ENCODE peak calls at places on chromosomes 1 and 21, in four cellular contexts. X, N, I and K are unnamed samples.

GRCh38 chr1:208149776-208150514 is 94.2 kb downstream of the PLXNA2 start:
- DNase-seq in I (no peak), X (no peak), N (no peak), K (no peak)

GRCh38 chr1:150152182-150152536 is 2.4 kb downstream of the PLEKHO1 start:
- DNase-seq in X (no peak), N (no peak), I (no peak), K (no peak)

GRCh38 chr21:41874611-41875010 is 4.5 kb downstream of the PRDM15 start:
- DNase-seq in N (no peak), I (no peak), X (no peak), K (no peak)

GRCh38 chr1:108046021-108046420 is 81.0 kb upstream of the VAV3 start:
- DNase-seq in X (no peak), N (no peak), I (no peak), K (no peak)

GRCh38 chr1:9724706-9725476 is 73.4 kb downstream of the PIK3CD start:
- DNase-seq in I (no peak), N (peak; percentile 65), X (peak; percentile 33), K (no peak)

GRCh38 chr21:16002872-16003466 is 273.2 kb downstream of the USP25 start:
- DNase-seq in N (no peak), X (no peak), I (no peak), K (peak; percentile 29)

GRCh38 chr21:44869860-44870747 is 3.4 kb downstream of the PTTG1IP start:
- DNase-seq in X (peak; percentile 93), I (peak; percentile 61), N (peak; percentile 91), K (peak; percentile 93)

GRCh38 chr1:72530646-72531045 is 248.3 kb upstream of the NEGR1 start:
- DNase-seq in I (no peak), X (no peak), N (no peak), K (no peak)

GRCh38 chr1:54274448-54274847 is 74.5 kb downstream of the MRPL37 start:
- DNase-seq in N (no peak), X (no peak), I (no peak), K (no peak)

GRCh38 chr1:54406339-54407181 is at the start of gene SSBP3:
- DNase-seq in X (peak; percentile 75), I (no peak), N (peak; percentile 93), K (peak; percentile 84)

GRCh38 chr1:7047866-7048265 is 262.6 kb downstream of the CAMTA1 start:
- DNase-seq in I (no peak), X (no peak), N (no peak), K (no peak)

GRCh38 chr1:101081496-101082282 is 56.1 kb upstream of the DPH5 start:
- DNase-seq in I (no peak), X (no peak), N (no peak), K (no peak)

GRCh38 chr1:203055166-203055799 is 29.0 kb downstream of the PPFIA4 start:
- DNase-seq in X (no peak), N (no peak), I (no peak), K (no peak)

GRCh38 chr21:25573409-25574206 is 33.7 kb downstream of the MRPL39 start:
- DNase-seq in X (peak; percentile 24), N (peak; percentile 15), I (peak; percentile 77), K (peak; percentile 74)

GRCh38 chr1:101004061-101004460 is 21.5 kb downstream of the DPH5 start:
- DNase-seq in N (no peak), I (no peak), X (no peak), K (no peak)

GRCh38 chr1:153513666-153514065 is 22.1 kb downstream of the S100A6 start:
- DNase-seq in I (no peak), X (no peak), N (no peak), K (no peak)

GRCh38 chr1:117758444-117759316 is 152.8 kb downstream of the TENT5C start:
- DNase-seq in N (peak; percentile 84), I (no peak), X (peak; percentile 69), K (peak; percentile 66)

GRCh38 chr21:45336870-45337269 is 49.2 kb upstream of the POFUT2 start:
- DNase-seq in X (no peak), N (no peak), I (no peak), K (no peak)

GRCh38 chr1:55556378-55556777 is 341.2 kb upstream of the USP24 start:
- DNase-seq in I (no peak), N (no peak), X (no peak), K (no peak)

GRCh38 chr1:157494093-157494492 is 58.2 kb downstream of the FCRL5 start:
- DNase-seq in X (no peak), N (no peak), I (no peak), K (no peak)

GRCh38 chr1:29259802-29260441 is 23.6 kb downstream of the PTPRU start:
- DNase-seq in X (no peak), I (no peak), N (peak; percentile 70), K (no peak)

GRCh38 chr1:241310451-241310850 is 46.6 kb downstream of the RGS7 start:
- DNase-seq in X (no peak), N (no peak), I (no peak), K (no peak)

GRCh38 chr1:85406887-85407593 is 57.9 kb downstream of the DDAH1 start:
- DNase-seq in I (peak; percentile 66), N (peak; percentile 73), X (peak; percentile 33), K (peak; percentile 96)

GRCh38 chr1:58627221-58627620 is 50.2 kb upstream of the TACSTD2 start:
- DNase-seq in X (no peak), I (no peak), N (no peak), K (no peak)

GRCh38 chr1:3180915-3181314 is 111.9 kb downstream of the PRDM16 start:
- DNase-seq in I (no peak), N (no peak), X (no peak), K (no peak)

GRCh38 chr1:198771562-198772153 is 132.8 kb downstream of the PTPRC start:
- DNase-seq in X (peak; percentile 34), I (no peak), N (no peak), K (peak; percentile 49)

GRCh38 chr1:59061876-59062275 is 235.0 kb upstream of the FGGY start:
- DNase-seq in X (peak; percentile 32), I (peak; percentile 64), N (peak; percentile 53), K (peak; percentile 85)

GRCh38 chr1:202968895-202969295 is 1.8 kb upstream of the CYB5R1 start:
- DNase-seq in N (peak; percentile 68), I (no peak), X (peak; percentile 68), K (peak; percentile 23)

GRCh38 chr1:202688401-202688800 is 21.9 kb downstream of the SYT2 start:
- DNase-seq in N (no peak), X (no peak), I (no peak), K (no peak)

GRCh38 chr1:199780091-199780490 is 247.4 kb upstream of the NR5A2 start:
- DNase-seq in N (no peak), X (no peak), I (no peak), K (no peak)

GRCh38 chr1:164683235-164683634 is 124.3 kb downstream of the PBX1 start:
- DNase-seq in X (peak; percentile 78), N (no peak), I (no peak), K (no peak)

GRCh38 chr21:44517175-44517899 is 22.7 kb downstream of the KRTAP10-1 start:
- DNase-seq in N (no peak), X (peak; percentile 98), I (no peak), K (no peak)

GRCh38 chr1:164748253-164748899 is 189.4 kb downstream of the PBX1 start:
- DNase-seq in N (peak; percentile 86), I (peak; percentile 85), X (peak; percentile 78), K (peak; percentile 81)

GRCh38 chr1:25649505-25650218 is 33.1 kb downstream of the MAN1C1 start:
- DNase-seq in N (no peak), I (no peak), X (no peak), K (no peak)

GRCh38 chr1:154549371-154549770 is 9.1 kb downstream of the UBE2Q1 start:
- DNase-seq in N (no peak), X (no peak), I (no peak), K (no peak)

GRCh38 chr1:201551096-201551495 is 12.2 kb downstream of the NAV1 start:
- DNase-seq in X (no peak), I (no peak), N (no peak), K (no peak)

GRCh38 chr1:151728151-151728711 is 6.9 kb downstream of the RIIAD1 start:
- DNase-seq in N (no peak), X (no peak), I (peak; percentile 34), K (peak; percentile 50)
- H3K4me3 ChIP-seq in N (no peak overlapping the region), X (no peak overlapping the region), I (peak overlapping the region; percentile 32), K (no peak overlapping the region)

GRCh38 chr1:75053207-75053606 is 81.0 kb upstream of the LHX8 start:
- DNase-seq in I (no peak), N (no peak), X (peak; percentile 2), K (no peak)
- TF ChIP-seq CTCF in I (no peak), N (no peak), X (peak; percentile 28), K (no peak)

DNA sequence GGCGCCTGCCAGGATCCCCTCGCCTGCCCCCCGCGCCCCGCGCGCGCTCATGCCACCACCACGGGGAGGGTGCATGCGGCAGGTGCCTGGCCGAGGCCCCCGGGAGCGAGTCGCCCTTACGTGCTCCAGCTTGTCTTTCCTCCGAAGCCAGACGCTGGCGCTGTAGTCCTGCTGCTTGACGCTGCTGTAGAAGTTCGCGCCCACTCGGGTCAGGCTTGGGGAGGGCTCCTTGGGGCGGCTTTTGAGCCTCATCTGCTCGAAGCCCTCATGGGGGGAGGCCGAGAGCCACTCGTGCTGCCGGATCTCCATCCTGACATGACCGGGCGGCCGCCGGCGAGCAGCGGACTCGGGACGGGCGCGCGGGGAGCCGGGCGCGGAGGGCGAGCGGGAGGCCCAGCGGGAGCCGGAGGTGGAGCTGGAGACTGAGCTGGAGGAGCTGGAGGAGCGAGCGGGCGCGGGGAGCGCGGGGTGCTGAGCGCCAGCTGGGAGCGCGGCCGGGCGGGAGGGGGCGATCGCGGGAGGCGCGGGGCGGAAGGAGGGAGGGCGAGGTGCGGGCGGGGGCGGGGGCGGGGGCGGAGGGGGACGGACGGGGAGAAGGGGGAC is 428 bp downstream of the PLD5 start:
- DNase-seq in X (no peak), N (peak; percentile 27), I (no peak), K (no peak)
- H3K4me3 ChIP-seq in X (no peak overlapping the region), N (peak overlapping the region; percentile 19), I (no peak overlapping the region), K (peak overlapping the region; percentile 44)

GRCh38 chr1:244833734-244834595 is 1.5 kb upstream of the COX20 start:
- DNase-seq in I (no peak), X (peak; percentile 80), N (peak; percentile 67), K (peak; percentile 49)
- TF ChIP-seq CTCF in I (no peak), X (peak; percentile 23), N (peak; percentile 59), K (peak; percentile 24)

GRCh38 chr1:209585672-209586071 is 2.2 kb downstream of the CAMK1G start:
- DNase-seq in X (no peak), I (no peak), N (peak; percentile 67), K (no peak)

GRCh38 chr1:209580577-209580976 is 2.9 kb upstream of the CAMK1G start:
- DNase-seq in X (no peak), I (no peak), N (no peak), K (no peak)

GRCh38 chr1:209584186-209584776 is 767 bp downstream of the CAMK1G start:
- DNase-seq in N (no peak), X (no peak), I (no peak), K (no peak)

GRCh38 chr1:209585197-209585596 is 1.7 kb downstream of the CAMK1G start:
- DNase-seq in I (no peak), X (no peak), N (no peak), K (no peak)

GRCh38 chr1:209583408-209583807 is at the start of gene CAMK1G:
- DNase-seq in N (no peak), I (peak; percentile 41), X (no peak), K (no peak)
- H3K4me3 ChIP-seq in N (no peak within 1 kb of the TSS), I (peak within 1 kb of the TSS; percentile 59), X (no peak within 1 kb of the TSS), K (no peak within 1 kb of the TSS)

DNA sequence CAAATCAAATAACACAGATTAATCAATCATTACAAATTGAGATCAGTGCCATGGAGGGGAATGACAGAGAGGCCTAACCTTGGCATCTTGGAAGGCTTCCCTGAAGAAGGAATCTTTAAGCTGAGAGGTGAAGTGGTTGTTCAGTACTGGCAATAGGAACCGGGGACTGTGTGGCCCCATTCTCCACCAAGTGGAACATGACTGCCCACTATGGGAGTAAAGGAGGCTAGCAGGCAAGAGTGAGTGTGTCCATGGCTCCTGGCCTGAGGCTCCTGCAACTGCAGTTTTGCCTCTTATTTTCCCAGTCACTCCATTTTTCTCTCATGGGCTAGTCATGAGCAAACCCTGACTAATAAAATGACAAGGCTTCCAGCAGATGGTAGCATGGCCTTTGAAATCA is 112.2 kb upstream of the GJB5 start:
- DNase-seq in N (no peak), X (peak; percentile 6), I (no peak), K (no peak)
- TF ChIP-seq CTCF in N (no peak), X (peak; percentile 43), I (no peak), K (no peak)